ENCODE peak calls at places on chromosomes 13 and 19, in six cellular contexts. D, N, T, Z, W and K are unnamed samples. For H3K4me1, the result is how much of the 10 kb centered on the place peaks cover.

GRCh38 chr13:23928985-23929384 is 31.7 kb upstream of the C1QTNF9B start:
- DNase-seq in D (no peak), N (peak), T (no peak), Z (no peak), W (no peak), K (no peak)

GRCh38 chr13:46812398-46812797 is 15.4 kb upstream of the ESD start:
- DNase-seq in D (no peak), N (no peak), T (no peak), Z (no peak), W (no peak), K (no peak)

GRCh38 chr13:101736551-101736950 is 284.1 kb downstream of the ITGBL1 start:
- DNase-seq in D (no peak), N (no peak), T (no peak), Z (no peak), W (no peak), K (no peak)

GRCh38 chr13:30191491-30192100 is 115.8 kb downstream of the KATNAL1 start:
- DNase-seq in D (no peak), N (no peak), T (peak), Z (no peak), W (no peak), K (no peak)

GRCh38 chr19:46784262-46785053 is 3.9 kb downstream of the SLC1A5 start:
- DNase-seq in D (peak), N (peak), T (peak), Z (no peak), W (peak), K (no peak)

GRCh38 chr13:27789153-27789494 is 3.2 kb upstream of the GSX1 start:
- DNase-seq in D (no peak), N (no peak), T (no peak), Z (no peak), W (no peak), K (no peak)

GRCh38 chr19:6744381-6745288 is 5.2 kb downstream of the TRIP10 start:
- DNase-seq in D (peak), N (peak), T (peak), Z (no peak), W (peak), K (no peak)

GRCh38 chr19:3431760-3432397 is 48.4 kb downstream of the SMIM24 start:
- DNase-seq in D (no peak), N (no peak), T (no peak), Z (no peak), W (no peak), K (no peak)

GRCh38 chr13:64332048-64332447 is 2898.1 kb downstream of the PCDH9 start:
- DNase-seq in D (no peak), N (no peak), T (no peak), Z (no peak), W (no peak), K (no peak)

GRCh38 chr19:38362076-38362945 is 12.1 kb upstream of the PSMD8 start:
- DNase-seq in D (peak), N (peak), T (peak), Z (peak), W (peak), K (peak)

GRCh38 chr13:99057310-99057975 is 79.6 kb upstream of the DOCK9 start:
- DNase-seq in D (no peak), N (peak), T (no peak), Z (no peak), W (no peak), K (no peak)

GRCh38 chr13:27961227-27962085 is 7.7 kb downstream of the CDX2 start:
- DNase-seq in D (no peak), N (no peak), T (no peak), Z (no peak), W (no peak), K (no peak)

GRCh38 chr13:34151885-34152284 is 333.9 kb downstream of the RFC3 start:
- DNase-seq in D (no peak), N (no peak), T (no peak), Z (no peak), W (no peak), K (no peak)

GRCh38 chr13:35471466-35472307 is 4.8 kb downstream of the MAB21L1 start:
- DNase-seq in D (peak), N (peak), T (no peak), Z (no peak), W (no peak), K (no peak)

GRCh38 chr19:51325161-51325979 is 13.9 kb downstream of the IGLON5 start:
- DNase-seq in D (no peak), N (no peak), T (no peak), Z (no peak), W (no peak), K (no peak)

GRCh38 chr13:60398949-60399589 is 2.0 kb downstream of the TDRD3 start:
- DNase-seq in D (peak), N (peak), T (no peak), Z (no peak), W (no peak), K (no peak)

GRCh38 chr13:100673376-100673830 is 1.2 kb downstream of the TMTC4 start:
- DNase-seq in D (peak), N (no peak), T (no peak), Z (no peak), W (peak), K (no peak)

GRCh38 chr19:45817010-45817724 is 2.1 kb upstream of the RSPH6A start:
- DNase-seq in D (peak), N (peak), T (peak), Z (peak), W (peak), K (peak)

GRCh38 chr19:8451885-8452284 is 7.1 kb downstream of the HNRNPM start:
- DNase-seq in D (no peak), N (peak), T (no peak), Z (no peak), W (no peak), K (no peak)

GRCh38 chr19:49118565-49119410 is at the start of gene C19orf73:
- DNase-seq in D (peak), N (peak), T (peak), Z (peak), W (peak), K (peak)

GRCh38 chr19:29928831-29929230 is 13.2 kb upstream of the URI1 start:
- DNase-seq in D (no peak), N (no peak), T (no peak), Z (no peak), W (no peak), K (no peak)

GRCh38 chr19:41225238-41226052 is 6.4 kb downstream of the AXL start:
- DNase-seq in D (peak), N (peak), T (peak), Z (peak), W (no peak), K (peak)

GRCh38 chr19:32811151-32811550 is 58.4 kb downstream of the SLC7A9 start:
- DNase-seq in D (no peak), N (no peak), T (no peak), Z (no peak), W (no peak), K (no peak)

DNA sequence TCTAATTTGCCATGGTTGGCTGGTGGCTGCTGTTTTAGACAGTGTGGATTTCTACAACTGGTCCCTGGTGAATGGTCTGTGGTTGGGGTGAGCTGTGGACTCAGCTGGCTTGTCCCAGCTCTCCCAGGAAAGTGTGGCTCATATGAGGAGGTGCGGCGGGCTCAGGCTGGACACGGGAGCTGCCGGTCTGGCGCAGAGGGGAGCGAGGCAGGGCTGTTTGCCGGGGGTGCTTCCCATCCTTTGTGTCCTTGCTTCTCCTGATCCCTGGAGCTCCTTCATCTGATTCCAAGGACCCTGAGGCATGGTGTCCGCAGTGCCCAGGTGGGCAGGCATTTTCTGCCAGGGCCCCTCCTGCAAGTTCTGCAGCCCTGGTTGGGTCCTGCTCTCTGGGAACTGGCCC is 104.9 kb downstream of the TEX29 start:
- DNase-seq in D (no peak), N (no peak), T (no peak), Z (no peak), W (no peak), K (no peak)
- H3K27ac ChIP-seq in D (no peak), N (no peak), T (no peak), Z (no peak), W (no peak), K (no peak)

GRCh38 chr13:110531671-110532083 is 29.8 kb downstream of the RAB20 start:
- DNase-seq in D (no peak), N (no peak), T (no peak), Z (no peak), W (no peak), K (no peak)
- H3K4me1 ChIP-seq in D (under half), N (under half), T (under half), Z (under half), W (under half), K (under half)

DNA sequence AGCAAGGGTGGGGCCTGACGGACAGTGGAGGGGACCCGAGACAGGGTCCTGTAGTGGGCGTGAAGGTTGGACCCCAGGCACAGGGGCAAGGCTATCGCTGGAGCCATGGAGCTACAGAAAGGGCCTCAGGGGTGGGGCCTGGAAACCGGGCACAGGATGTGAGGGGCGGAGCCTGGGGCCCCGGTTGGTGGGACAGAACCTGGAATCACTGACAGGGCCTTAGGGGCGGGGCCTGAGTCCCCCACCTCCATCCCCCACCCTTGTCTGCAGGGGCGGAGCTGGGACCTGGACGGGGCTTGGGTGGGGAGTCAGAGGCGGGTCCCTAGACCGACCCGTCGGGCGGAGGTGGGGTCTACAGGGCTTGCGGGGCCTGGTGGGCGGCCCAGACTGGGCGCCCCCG is 26.0 kb downstream of the DCAF15 start:
- DNase-seq in D (peak), N (peak), T (peak), Z (no peak), W (peak), K (peak)
- H3K27ac ChIP-seq in D (no peak), N (no peak), T (peak), Z (peak), W (peak), K (no peak)

GRCh38 chr19:1275976-1276619 is 768 bp downstream of the FAM174C start:
- DNase-seq in D (no peak), N (no peak), T (no peak), Z (no peak), W (no peak), K (no peak)
- H3K4me1 ChIP-seq in D (under half), N (under half), T (under half), Z (half or more), W (under half), K (half or more)

GRCh38 chr19:19642506-19643157 is 825 bp downstream of the GMIP start:
- DNase-seq in D (no peak), N (no peak), T (peak), Z (peak), W (no peak), K (no peak)
- H3K27ac ChIP-seq in D (no peak), N (peak), T (peak), Z (peak), W (no peak), K (peak)

DNA sequence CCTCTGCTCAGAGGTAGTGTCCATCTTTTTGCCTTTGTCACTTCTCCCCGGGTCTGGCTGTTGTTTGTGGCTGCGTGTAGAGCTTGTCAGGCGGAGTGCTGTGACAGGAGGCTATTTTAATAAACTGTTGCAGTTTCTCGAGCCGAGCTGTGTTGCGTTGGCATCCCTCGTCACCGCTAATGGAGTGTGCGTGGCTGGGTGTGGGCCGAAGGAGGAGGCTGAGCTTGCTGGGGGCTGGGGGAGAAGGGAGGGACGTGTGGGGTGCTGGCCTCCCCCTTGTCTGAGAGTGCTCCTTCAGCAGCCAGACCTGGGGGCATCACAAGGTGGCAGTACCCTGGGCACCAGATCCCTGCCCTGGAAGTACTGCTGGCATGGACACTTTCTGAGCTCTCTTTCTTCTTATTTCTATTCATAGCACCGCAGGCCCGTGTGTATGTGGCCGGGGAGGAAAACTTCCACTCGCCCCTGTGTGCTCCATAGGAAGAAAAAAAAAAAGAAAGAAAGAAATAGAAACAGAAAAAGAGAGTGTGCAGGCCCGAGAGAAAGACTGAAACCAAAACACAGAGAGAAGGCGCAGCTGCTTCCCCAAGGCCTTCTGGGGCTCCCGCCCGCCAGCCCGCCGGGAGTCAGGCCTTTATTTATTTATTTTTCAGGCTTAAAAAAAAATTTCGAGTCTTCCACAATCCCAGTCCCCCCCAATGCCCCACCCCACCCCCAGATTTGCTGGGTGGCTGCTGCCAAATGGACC is 27.0 kb downstream of the NFIX start:
- DNase-seq in D (no peak), N (peak), T (no peak), Z (no peak), W (peak), K (no peak)
- H3K4me1 ChIP-seq in D (under half), N (under half), T (under half), Z (under half), W (half or more), K (under half)

GRCh38 chr13:19766637-19767036 is 16.1 kb downstream of the PSPC1 start:
- DNase-seq in D (no peak), N (no peak), T (no peak), Z (no peak), W (no peak), K (no peak)

GRCh38 chr13:19759669-19760068 is 23.1 kb downstream of the PSPC1 start:
- DNase-seq in D (no peak), N (no peak), T (no peak), Z (no peak), W (no peak), K (no peak)

GRCh38 chr13:19764237-19764636 is 18.5 kb downstream of the PSPC1 start:
- DNase-seq in D (no peak), N (no peak), T (no peak), Z (no peak), W (no peak), K (no peak)

GRCh38 chr13:19767966-19768365 is 14.8 kb downstream of the PSPC1 start:
- DNase-seq in D (no peak), N (no peak), T (no peak), Z (no peak), W (no peak), K (no peak)

DNA sequence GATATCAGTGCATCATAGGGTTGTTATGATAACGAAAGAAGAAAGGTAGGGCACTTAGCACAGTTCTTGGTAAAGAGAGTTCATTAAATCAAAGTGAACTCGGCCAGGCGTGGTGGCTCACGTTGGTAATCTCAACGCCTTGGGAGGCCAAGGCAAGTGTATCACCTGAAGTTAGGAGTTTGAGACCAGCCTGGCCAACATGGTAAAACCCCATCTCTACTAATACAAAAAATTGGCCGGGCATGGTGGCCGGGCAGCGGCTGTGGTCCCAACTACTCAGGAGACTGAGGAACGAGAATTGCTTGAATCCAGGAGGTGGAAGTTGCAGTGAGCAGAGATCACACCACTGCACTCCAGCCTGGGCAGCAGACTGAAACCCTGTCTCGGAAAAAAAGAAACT is 19.1 kb downstream of the PSPC1 start:
- DNase-seq in D (no peak), N (no peak), T (no peak), Z (no peak), W (no peak), K (no peak)
- H3K27ac ChIP-seq in D (no peak), N (no peak), T (no peak), Z (no peak), W (no peak), K (no peak)

GRCh38 chr19:35894342-35894741 is 6.0 kb downstream of the NFKBID start:
- DNase-seq in D (no peak), N (no peak), T (no peak), Z (no peak), W (no peak), K (no peak)
- H3K4me1 ChIP-seq in D (under half), N (under half), T (under half), Z (under half), W (under half), K (under half)

DNA sequence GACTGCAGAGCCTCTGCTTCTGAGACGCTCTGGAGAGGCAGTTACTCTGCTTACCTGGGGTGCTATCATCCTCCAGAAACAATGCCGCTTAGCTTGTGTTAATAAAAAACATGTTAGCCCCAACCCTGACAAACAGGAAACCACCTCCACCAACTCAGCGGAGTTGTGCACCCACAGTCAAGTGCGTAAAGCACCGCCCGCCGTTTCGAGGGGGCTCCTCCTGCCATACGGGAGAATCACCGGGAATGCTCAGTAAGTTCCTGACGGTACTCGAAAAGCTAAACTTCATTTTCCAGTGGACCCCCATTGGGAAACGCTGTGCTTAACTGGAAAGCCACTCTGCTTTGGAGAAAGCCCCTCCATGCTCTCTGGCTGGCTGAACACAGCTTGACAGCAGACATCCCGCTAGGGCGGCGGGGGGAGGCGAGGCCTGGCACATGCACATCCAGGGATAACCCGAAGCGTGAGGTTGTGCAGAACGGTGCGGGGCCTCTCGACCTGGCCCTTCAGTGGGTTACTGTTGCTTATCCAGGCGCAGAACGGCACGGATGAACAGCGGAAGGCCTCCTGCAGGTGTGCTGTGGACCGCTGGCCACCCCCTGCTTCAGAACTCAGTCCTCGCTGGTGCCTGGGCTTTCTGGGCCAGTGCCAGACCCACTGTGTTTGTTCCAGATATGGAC is 17.1 kb downstream of the GAS6 start:
- DNase-seq in D (no peak), N (no peak), T (peak), Z (no peak), W (no peak), K (peak)
- H3K27ac ChIP-seq in D (no peak), N (no peak), T (no peak), Z (no peak), W (no peak), K (no peak)